ENCODE peak calls at places on chromosomes 6 and 20, in seven cellular contexts. M is uterus, T is HAP-1, F is brain microvascular endothelial cell, E is heart left ventricle, O is left ventricle myocardium inferior, U is IMR-90. X is an unnamed sample.
A peak's percentile ranks its signal among the peaks of the same experiment; 100 is the strongest.

GRCh38 chr6:159874475-159874874 is 16.3 kb upstream of the MAS1 start:
- DNase-seq in M (peak; percentile 50), T (no peak), F (peak; percentile 15), E (peak; percentile 60), O (peak; percentile 65), U (peak; percentile 13), X (no peak)

GRCh38 chr20:62208805-62209755 is 11.0 kb downstream of the HRH3 start:
- DNase-seq in M (no peak), T (no peak), F (no peak), E (no peak), O (no peak), U (no peak), X (no peak)

GRCh38 chr6:11868392-11868791 is 89.8 kb upstream of the ADTRP start:
- DNase-seq in M (no peak), T (no peak), F (no peak), E (no peak), O (no peak), U (no peak), X (no peak)

GRCh38 chr6:156601156-156601820 is 175.9 kb upstream of the ARID1B start:
- DNase-seq in M (no peak), T (no peak), F (no peak), E (no peak), O (no peak), U (no peak), X (no peak)

GRCh38 chr20:45470262-45470931 is 844 bp downstream of the WFDC2 start:
- DNase-seq in M (peak; percentile 25), T (no peak), F (no peak), E (no peak), O (no peak), U (no peak), X (no peak)

GRCh38 chr6:10385512-10386132 is 29.3 kb downstream of the TFAP2A start:
- DNase-seq in M (no peak), T (no peak), F (no peak), E (no peak), O (no peak), U (no peak), X (no peak)

GRCh38 chr6:154806804-154807203 is 73.6 kb downstream of the SCAF8 start:
- DNase-seq in M (no peak), T (no peak), F (no peak), E (no peak), O (no peak), U (peak; percentile 34), X (no peak)

GRCh38 chr20:1805161-1805581 is 90.0 kb upstream of the SIRPA start:
- DNase-seq in M (no peak), T (no peak), F (no peak), E (no peak), O (no peak), U (no peak), X (no peak)

GRCh38 chr6:38080349-38080748 is 260.8 kb downstream of the ZFAND3 start:
- DNase-seq in M (no peak), T (no peak), F (no peak), E (no peak), O (no peak), U (peak; percentile 63), X (no peak)

GRCh38 chr20:23115823-23116222 is 29.7 kb upstream of the CD93 start:
- DNase-seq in M (no peak), T (no peak), F (no peak), E (no peak), O (no peak), U (no peak), X (no peak)

GRCh38 chr6:168217216-168217879 is 102.2 kb downstream of the DACT2 start:
- DNase-seq in M (no peak), T (no peak), F (no peak), E (no peak), O (no peak), U (no peak), X (no peak)

GRCh38 chr6:168215121-168215808 is 104.3 kb downstream of the DACT2 start:
- DNase-seq in M (no peak), T (no peak), F (no peak), E (no peak), O (no peak), U (no peak), X (no peak)

GRCh38 chr6:168216139-168216538 is 103.4 kb downstream of the DACT2 start:
- DNase-seq in M (no peak), T (no peak), F (no peak), E (no peak), O (no peak), U (no peak), X (no peak)

GRCh38 chr6:168217880-168218537 is 101.6 kb downstream of the DACT2 start:
- DNase-seq in M (no peak), T (no peak), F (no peak), E (no peak), O (no peak), U (no peak), X (no peak)

DNA sequence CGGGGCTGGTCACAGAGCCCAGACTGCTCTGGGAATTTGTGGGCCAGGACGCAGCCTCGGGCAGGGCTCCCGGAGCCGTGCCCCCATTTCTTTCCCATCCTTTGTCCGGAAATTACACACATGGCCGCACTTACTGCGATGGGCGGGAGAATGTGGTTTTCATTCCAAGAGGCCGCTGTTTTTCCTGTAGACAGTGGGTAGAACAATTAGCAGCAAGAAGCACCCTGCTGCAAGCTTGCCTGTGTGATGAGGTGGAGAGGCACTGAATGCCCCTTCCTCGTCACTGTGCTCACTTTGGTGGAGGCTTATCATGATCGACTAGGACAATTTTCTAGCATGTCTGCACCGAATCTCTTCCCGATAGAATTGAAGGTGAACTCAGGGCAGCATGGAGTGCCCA is 102.8 kb downstream of the DACT2 start:
- DNase-seq in M (no peak), T (no peak), F (no peak), E (no peak), O (no peak), U (no peak), X (no peak)
- H3K27me3 ChIP-seq in M (no peaks in the 10 kb centered on the region), T (no peaks in the 10 kb centered on the region), F (no peaks in the 10 kb centered on the region), E (no peaks in the 10 kb centered on the region), O (peaks cover 65% of the 10 kb centered on the region), U (no peaks in the 10 kb centered on the region), X (no peaks in the 10 kb centered on the region)

GRCh38 chr20:58906111-58906510 is 53.6 kb downstream of the GNAS start:
- DNase-seq in M (no peak), T (no peak), F (no peak), E (no peak), O (no peak), U (no peak), X (no peak)

GRCh38 chr20:58905236-58905635 is 52.7 kb downstream of the GNAS start:
- DNase-seq in M (no peak), T (no peak), F (no peak), E (no peak), O (no peak), U (no peak), X (no peak)

GRCh38 chr20:58908216-58908615 is 55.7 kb downstream of the GNAS start:
- DNase-seq in M (no peak), T (no peak), F (no peak), E (no peak), O (no peak), U (no peak), X (no peak)

GRCh38 chr20:58907481-58908137 is 55.1 kb downstream of the GNAS start:
- DNase-seq in M (peak; percentile 85), T (peak; percentile 57), F (peak; percentile 99), E (peak; percentile 94), O (peak; percentile 85), U (peak; percentile 99), X (no peak)

GRCh38 chr20:58906894-58907293 is 54.4 kb downstream of the GNAS start:
- DNase-seq in M (no peak), T (no peak), F (peak; percentile 25), E (no peak), O (no peak), U (peak; percentile 79), X (no peak)
- H3K4me3 ChIP-seq in M (no peak overlapping the region), T (no peak overlapping the region), F (no peak overlapping the region), E (peak overlapping the region; percentile 31), O (peak overlapping the region; percentile 53), U (no peak overlapping the region), X (no peak overlapping the region)

GRCh38 chr6:30175765-30176164 is 12.4 kb downstream of the TRIM15 start:
- DNase-seq in M (no peak), T (no peak), F (no peak), E (no peak), O (no peak), U (no peak), X (no peak)
- H3K27me3 ChIP-seq in M (peaks cover 5% of the 10 kb centered on the region), T (no peaks in the 10 kb centered on the region), F (peaks cover 37% of the 10 kb centered on the region), E (peaks cover 31% of the 10 kb centered on the region), O (peaks cover 79% of the 10 kb centered on the region), U (peaks cover 30% of the 10 kb centered on the region), X (peaks cover 11% of the 10 kb centered on the region)

GRCh38 chr6:40586800-40587201 is 363 bp downstream of the LRFN2 start:
- DNase-seq in M (no peak), T (no peak), F (no peak), E (no peak), O (no peak), U (no peak), X (no peak)
- H3K4me3 ChIP-seq in M (peak overlapping the region; percentile 30), T (peak overlapping the region; percentile 26), F (no peak overlapping the region), E (peak overlapping the region; percentile 48), O (peak overlapping the region; percentile 62), U (no peak overlapping the region), X (peak overlapping the region; percentile 59)

GRCh38 chr6:63299667-63300066 is 20.1 kb downstream of the LGSN start:
- DNase-seq in M (no peak), T (no peak), F (no peak), E (no peak), O (no peak), U (no peak), X (no peak)

GRCh38 chr6:63290507-63291049 is 29.2 kb downstream of the LGSN start:
- DNase-seq in M (no peak), T (no peak), F (no peak), E (no peak), O (no peak), U (no peak), X (no peak)

DNA sequence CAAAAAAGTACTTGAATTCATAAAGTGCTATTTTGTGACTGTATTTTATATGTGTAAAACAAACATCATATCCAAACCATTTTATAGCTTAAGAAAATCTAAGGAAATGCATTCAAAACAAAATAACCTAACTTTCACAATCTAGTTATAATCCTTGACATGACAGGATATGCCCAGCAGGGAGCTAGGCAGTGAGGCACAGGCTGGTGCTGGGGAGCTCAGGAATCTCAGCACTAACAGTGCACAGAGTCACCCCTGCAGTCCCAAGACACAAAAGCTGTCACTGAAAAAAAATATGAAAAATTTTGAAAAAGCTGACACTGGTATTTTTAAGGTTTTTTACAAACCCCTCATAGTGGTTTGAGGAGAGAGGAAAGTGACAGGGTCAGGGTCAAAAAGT is 24.2 kb downstream of the LGSN start:
- DNase-seq in M (no peak), T (no peak), F (no peak), E (no peak), O (no peak), U (no peak), X (no peak)
- H3K27me3 ChIP-seq in M (no peaks in the 10 kb centered on the region), T (no peaks in the 10 kb centered on the region), F (no peaks in the 10 kb centered on the region), E (no peaks in the 10 kb centered on the region), O (no peaks in the 10 kb centered on the region), U (no peaks in the 10 kb centered on the region), X (no peaks in the 10 kb centered on the region)

X was measured in iPS DF 6.9.